ENCODE peak calls at places on chromosomes 12 and 14, in four cellular contexts. Y is K562, U is HepG2, Z is GM12878. B is an unnamed sample.

GRCh38 chr12:14896477-14897184 is 11.0 kb upstream of the MGP start:
- DNase-seq in Y (peak), Z (no peak), U (no peak), B (no peak)

GRCh38 chr12:101941306-101942000 is 64.1 kb downstream of the DRAM1 start:
- DNase-seq in Y (no peak), Z (no peak), U (no peak), B (no peak)

GRCh38 chr14:105817971-105818711 is 291.8 kb downstream of the TMEM121 start:
- DNase-seq in U (no peak), Y (no peak), Z (peak), B (no peak)

GRCh38 chr14:23061995-23062394 is 4.7 kb upstream of the CDH24 start:
- DNase-seq in Z (no peak), U (peak), Y (no peak), B (no peak)

GRCh38 chr12:116615141-116615861 is 56.1 kb downstream of the MAP1LC3B2 start:
- DNase-seq in Y (no peak), U (no peak), Z (no peak), B (no peak)

GRCh38 chr12:80419660-80420059 is 24.4 kb upstream of the PTPRQ start:
- DNase-seq in Z (no peak), U (no peak), Y (no peak), B (no peak)

GRCh38 chr12:46320731-46321130 is 51.8 kb downstream of the SLC38A2 start:
- DNase-seq in U (no peak), Y (no peak), Z (no peak), B (no peak)

GRCh38 chr12:57898308-57898970 is 42.9 kb upstream of the ATP23 start:
- DNase-seq in U (no peak), Z (peak), Y (no peak), B (no peak)

GRCh38 chr12:13000616-13000934 is 510 bp upstream of the HEBP1 start:
- DNase-seq in U (no peak), Y (no peak), Z (no peak), B (no peak)

GRCh38 chr12:26150737-26151450 is 26.1 kb upstream of the BHLHE41 start:
- DNase-seq in Y (no peak), Z (no peak), U (no peak), B (no peak)

GRCh38 chr12:57837779-57838562 is 8.6 kb downstream of the CTDSP2 start:
- DNase-seq in U (no peak), Z (no peak), Y (peak), B (no peak)

GRCh38 chr12:70774055-70774454 is 136.8 kb upstream of the PTPRB start:
- DNase-seq in Y (no peak), U (no peak), Z (no peak), B (no peak)

GRCh38 chr14:92252291-92252690 is 70.7 kb upstream of the SLC24A4 start:
- DNase-seq in Y (no peak), Z (no peak), U (no peak), B (no peak)

DNA sequence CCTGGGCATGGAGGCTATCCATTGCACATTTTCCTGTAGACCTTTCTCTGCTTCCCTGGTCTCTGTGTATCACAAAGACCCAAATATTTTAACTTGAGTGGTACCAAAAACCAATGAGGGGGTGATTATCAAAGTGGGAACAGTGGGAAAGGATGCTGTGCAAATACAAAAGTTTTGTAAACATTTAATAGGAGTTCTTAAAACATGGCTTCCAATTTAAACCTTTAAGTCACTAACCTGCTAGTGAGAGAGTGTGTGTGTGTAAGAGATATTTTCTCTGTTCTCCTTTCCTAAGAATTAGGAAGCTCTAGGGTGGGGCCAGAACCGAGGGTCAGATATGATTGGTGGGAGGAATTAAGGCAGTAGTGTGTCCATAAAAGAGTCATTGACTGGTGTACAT is 64.5 kb upstream of the ARHGAP5 start:
- DNase-seq in Z (no peak), Y (no peak), U (no peak), B (no peak)
- TF ChIP-seq BHLHE40 in Z (no peak), Y (no peak), U (no peak), B (no peak)

GRCh38 chr12:51393676-51394545 is 2.7 kb upstream of the GALNT6 start:
- DNase-seq in Y (no peak), U (no peak), Z (no peak), B (no peak)
- TF ChIP-seq SP1 in Y (no peak), U (no peak), Z (no peak), B (no peak)

DNA sequence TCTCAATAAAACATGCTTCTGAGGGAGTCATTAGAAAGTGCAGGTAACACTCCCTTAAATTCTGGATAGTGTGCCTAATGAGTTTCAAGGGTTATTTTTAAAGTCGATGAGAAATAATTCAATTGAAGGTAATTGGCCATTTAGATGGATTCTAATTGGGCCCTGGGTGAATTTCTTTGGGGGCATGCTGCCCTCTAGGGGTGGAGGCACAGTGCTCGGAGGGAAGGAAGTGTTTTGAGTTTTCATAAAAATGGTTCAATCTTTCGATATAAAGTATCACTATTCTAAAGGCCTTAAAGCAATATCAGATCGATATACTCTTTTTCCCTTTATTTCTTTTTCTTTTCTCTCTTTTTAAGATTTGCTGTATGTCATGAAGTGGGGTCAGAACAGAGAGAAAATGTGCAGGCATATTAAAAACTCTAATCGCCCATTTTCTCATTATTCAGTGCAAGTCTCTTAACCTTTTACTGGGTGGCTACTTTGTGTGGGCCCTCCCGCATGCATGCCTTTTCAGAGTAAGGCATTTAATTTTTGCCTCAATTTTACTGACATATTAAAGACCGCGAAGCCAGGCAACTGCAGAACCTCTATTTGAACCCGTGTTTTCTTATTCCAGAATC is 25.5 kb downstream of the NKX2-8 start:
- DNase-seq in Z (no peak), U (peak), Y (peak), B (peak)
- TF ChIP-seq BHLHE40 in Z (no peak), U (no peak), Y (no peak), B (no peak)

GRCh38 chr14:86865934-86866333 is 1127.0 kb downstream of the GALC start:
- DNase-seq in U (no peak), Y (no peak), Z (no peak), B (no peak)
- TF ChIP-seq SP1 in U (no peak), Y (no peak), Z (no peak), B (no peak)

DNA sequence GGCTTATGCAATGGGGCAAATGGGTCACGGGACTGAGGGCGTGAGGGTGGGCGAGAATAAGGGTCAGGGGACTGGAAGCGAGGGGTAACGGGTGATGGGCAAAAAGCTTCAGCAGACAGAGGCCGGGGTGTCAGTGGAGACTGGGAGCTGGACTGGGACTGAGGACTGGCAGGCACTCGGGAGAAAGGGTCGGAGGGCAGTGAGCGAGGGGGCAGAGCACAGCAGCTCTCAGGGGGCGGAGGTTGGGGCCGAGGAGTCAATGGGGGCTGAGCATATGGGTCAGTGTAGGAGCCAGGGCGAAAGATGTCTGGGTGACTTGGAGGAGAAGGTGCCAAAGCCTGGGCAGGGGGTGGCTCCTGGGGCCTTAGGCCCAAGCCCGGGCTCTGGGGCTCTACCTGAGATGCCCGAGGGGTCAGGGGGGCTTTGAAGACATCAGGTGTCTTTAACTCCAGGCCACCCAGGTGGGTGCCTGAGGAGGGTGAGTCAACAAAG is 20.2 kb downstream of the KMT2D start:
- DNase-seq in Z (no peak), U (no peak), Y (no peak), B (no peak)
- TF ChIP-seq BHLHE40 in Z (no peak), U (no peak), Y (no peak), B (no peak)

DNA sequence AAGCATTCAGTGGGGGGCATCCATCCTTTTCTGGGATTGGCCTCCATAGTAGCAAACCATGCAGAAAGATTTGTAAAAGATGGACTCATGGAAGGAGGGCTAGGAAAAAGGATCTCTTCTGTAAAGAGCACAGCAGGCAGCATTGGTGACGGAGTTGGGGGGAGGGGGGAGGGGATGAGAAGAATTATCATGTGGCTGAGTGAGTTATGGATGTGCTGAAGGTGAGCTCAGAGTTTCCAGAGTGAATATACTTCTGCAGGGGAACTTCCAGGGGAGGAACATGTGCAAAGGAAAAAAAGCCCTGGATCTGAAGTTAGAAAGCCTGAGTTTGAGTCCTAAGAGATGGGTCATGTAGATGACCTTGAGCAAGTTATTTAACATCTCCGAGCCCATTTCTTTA is 3.9 kb upstream of the B4GALNT3 start:
- DNase-seq in Z (no peak), Y (no peak), U (no peak), B (no peak)
- TF ChIP-seq SP1 in Z (no peak), Y (no peak), U (no peak), B (no peak)

GRCh38 chr14:77151918-77152588 is 10.5 kb upstream of the ZDHHC22 start:
- DNase-seq in Y (no peak), Z (no peak), U (no peak), B (no peak)
- TF ChIP-seq BHLHE40 in Y (no peak), Z (no peak), U (no peak), B (no peak)

GRCh38 chr12:106195638-106196037 is 52.2 kb downstream of the CKAP4 start:
- DNase-seq in Z (no peak), Y (no peak), U (peak), B (no peak)
- TF ChIP-seq SP1 in Z (no peak), Y (no peak), U (no peak), B (no peak)

GRCh38 chr14:74979442-74980397 is 23.0 kb upstream of the EIF2B2 start:
- DNase-seq in Y (no peak), U (no peak), Z (no peak), B (peak)

GRCh38 chr14:74977901-74978385 is 22.5 kb upstream of the PGF start:
- DNase-seq in Z (no peak), Y (no peak), U (no peak), B (peak)

GRCh38 chr14:74978416-74978947 is 23.1 kb upstream of the PGF start:
- DNase-seq in Y (no peak), Z (no peak), U (no peak), B (peak)

GRCh38 chr14:74980398-74980745 is 22.3 kb upstream of the EIF2B2 start:
- DNase-seq in Y (no peak), Z (no peak), U (no peak), B (peak)

DNA sequence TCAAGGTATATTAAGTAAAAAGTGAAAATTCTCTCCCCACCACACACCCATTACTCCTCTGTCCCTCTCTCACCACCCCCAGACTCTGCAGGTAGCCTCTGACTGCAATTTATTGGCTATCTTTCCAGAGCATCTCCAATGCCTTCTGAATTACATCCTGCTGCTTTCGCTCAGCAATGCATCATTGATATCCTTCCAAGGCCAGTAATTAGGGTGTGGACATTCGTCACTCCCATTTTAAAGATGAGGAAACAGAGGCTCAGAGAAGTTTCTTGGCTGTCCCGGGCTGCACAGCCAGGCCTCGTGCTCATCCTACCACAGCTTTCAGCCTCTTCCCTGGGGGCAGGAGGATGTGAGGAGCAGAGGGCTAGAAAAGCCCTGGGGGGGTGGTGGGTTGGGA is 23.6 kb upstream of the PGF start:
- DNase-seq in Y (no peak), Z (no peak), U (no peak), B (no peak)
- TF ChIP-seq BHLHE40 in Y (no peak), Z (no peak), U (no peak), B (no peak)

B was measured in HEK293T.